ENCODE peak calls at places on chromosomes 2 and 18, in seven cellular contexts. N, K, Q, Y, V, Z and M are unnamed samples.

GRCh38 chr18:39523281-39523680 is 1957.7 kb upstream of the CELF4 start:
- DNase-seq in N (no peak), K (no peak), Q (no peak), Y (no peak), V (no peak), Z (no peak), M (no peak)

GRCh38 chr2:102065675-102066252 is 74.0 kb downstream of the IL1R2 start:
- DNase-seq in N (no peak), K (no peak), Q (no peak), Y (no peak), V (no peak), Z (no peak), M (no peak)

GRCh38 chr2:235988271-235989015 is 179.7 kb downstream of the GBX2 start:
- DNase-seq in N (no peak), K (no peak), Q (no peak), Y (no peak), V (no peak), Z (no peak), M (no peak)

GRCh38 chr18:73365018-73365417 is 497.2 kb upstream of the NETO1 start:
- DNase-seq in N (no peak), K (no peak), Q (no peak), Y (no peak), V (no peak), Z (no peak), M (no peak)

GRCh38 chr2:76280676-76281075 is 570.0 kb upstream of the GCFC2 start:
- DNase-seq in N (no peak), K (no peak), Q (no peak), Y (no peak), V (no peak), Z (no peak), M (no peak)

GRCh38 chr2:188406414-188406813 is 114.7 kb downstream of the GULP1 start:
- DNase-seq in N (no peak), K (no peak), Q (no peak), Y (no peak), V (no peak), Z (no peak), M (no peak)

GRCh38 chr2:98637401-98638144 is 29.2 kb downstream of the UNC50 start:
- DNase-seq in N (peak; percentile 86), K (peak; percentile 28), Q (no peak), Y (no peak), V (peak; percentile 23), Z (no peak), M (peak; percentile 50)

GRCh38 chr2:234556848-234557573 is 60.1 kb upstream of the ARL4C start:
- DNase-seq in N (no peak), K (no peak), Q (no peak), Y (no peak), V (no peak), Z (no peak), M (no peak)

GRCh38 chr2:28431741-28432140 is 39.1 kb downstream of the FOSL2 start:
- DNase-seq in N (no peak), K (no peak), Q (no peak), Y (no peak), V (no peak), Z (no peak), M (no peak)

GRCh38 chr2:124566518-124566970 is 541.5 kb downstream of the CNTNAP5 start:
- DNase-seq in N (no peak), K (no peak), Q (peak; percentile 48), Y (no peak), V (no peak), Z (no peak), M (no peak)

GRCh38 chr2:62195421-62196277 is at the start of gene B3GNT2:
- DNase-seq in N (peak; percentile 92), K (peak; percentile 74), Q (peak; percentile 89), Y (peak; percentile 77), V (peak; percentile 83), Z (peak; percentile 36), M (peak; percentile 82)

GRCh38 chr2:33240178-33240577 is 236.3 kb upstream of the RASGRP3 start:
- DNase-seq in N (no peak), K (no peak), Q (no peak), Y (no peak), V (no peak), Z (no peak), M (no peak)

GRCh38 chr2:95021847-95022246 is 3.7 kb upstream of the MAL start:
- DNase-seq in N (no peak), K (no peak), Q (no peak), Y (no peak), V (no peak), Z (no peak), M (no peak)

GRCh38 chr2:100819365-100820345 is at the start of gene NPAS2:
- DNase-seq in N (no peak), K (no peak), Q (peak; percentile 60), Y (peak; percentile 30), V (peak; percentile 19), Z (no peak), M (peak; percentile 28)

GRCh38 chr2:187013058-187013457 is 164.1 kb upstream of the ZSWIM2 start:
- DNase-seq in N (no peak), K (no peak), Q (no peak), Y (no peak), V (no peak), Z (no peak), M (no peak)

GRCh38 chr2:119223521-119224390 is at the start of gene STEAP3:
- DNase-seq in N (peak; percentile 83), K (no peak), Q (peak; percentile 84), Y (peak; percentile 82), V (no peak), Z (peak; percentile 65), M (no peak)

GRCh38 chr2:236988690-236989639 is 96.7 kb upstream of the COPS8 start:
- DNase-seq in N (no peak), K (no peak), Q (no peak), Y (no peak), V (no peak), Z (no peak), M (no peak)

GRCh38 chr2:207767461-207768167 is 2.1 kb downstream of the FZD5 start:
- DNase-seq in N (peak; percentile 7), K (no peak), Q (peak; percentile 74), Y (peak; percentile 61), V (peak; percentile 4), Z (no peak), M (no peak)

GRCh38 chr2:112001136-112001764 is 53.8 kb upstream of the TMEM87B start:
- DNase-seq in N (peak; percentile 30), K (no peak), Q (no peak), Y (no peak), V (no peak), Z (no peak), M (no peak)

GRCh38 chr18:24436939-24437338 is 10.5 kb downstream of the IMPACT start:
- DNase-seq in N (no peak), K (no peak), Q (no peak), Y (no peak), V (no peak), Z (no peak), M (no peak)

GRCh38 chr2:138212434-138212833 is 248.2 kb downstream of the HNMT start:
- DNase-seq in N (no peak), K (no peak), Q (no peak), Y (no peak), V (no peak), Z (no peak), M (no peak)

GRCh38 chr18:66533693-66534092 is 70.2 kb downstream of the CDH19 start:
- DNase-seq in N (no peak), K (no peak), Q (no peak), Y (no peak), V (no peak), Z (no peak), M (no peak)